ENCODE peak calls at places on chromosomes 6 and 20, in seven cellular contexts. Y is GM23248, O is stomach, J is adrenal gland, N is ovary, W is Peyer's patch, K is sigmoid colon. G is an unnamed sample.

GRCh38 chr20:49851234-49851755 is 38.7 kb downstream of the SLC9A8 start:
- DNase-seq in Y (no peak), O (no peak), J (no peak), N (no peak), W (no peak), K (no peak), G (no peak)

GRCh38 chr6:15800821-15801617 is 138.2 kb upstream of the DTNBP1 start:
- DNase-seq in Y (peak; percentile 59), O (no peak), J (no peak), N (no peak), W (no peak), K (no peak), G (no peak)

GRCh38 chr6:155132617-155133016 is 131.2 kb upstream of the CLDN20 start:
- DNase-seq in Y (no peak), O (no peak), J (no peak), N (no peak), W (no peak), K (no peak), G (no peak)

GRCh38 chr6:135310291-135310690 is 129.2 kb downstream of the MYB start:
- DNase-seq in Y (no peak), O (no peak), J (no peak), N (no peak), W (no peak), K (no peak), G (no peak)

GRCh38 chr6:16769986-16770376 is 8.7 kb upstream of the ATXN1 start:
- DNase-seq in Y (peak; percentile 85), O (no peak), J (no peak), N (no peak), W (no peak), K (no peak), G (no peak)

GRCh38 chr20:31718952-31719643 is 3.6 kb downstream of the BCL2L1 start:
- DNase-seq in Y (no peak), O (peak; percentile 43), J (no peak), N (no peak), W (no peak), K (no peak), G (no peak)

GRCh38 chr6:73696990-73697651 is 1.1 kb downstream of the CD109 start:
- DNase-seq in Y (peak; percentile 36), O (no peak), J (no peak), N (no peak), W (no peak), K (no peak), G (no peak)

GRCh38 chr20:18276821-18277220 is 11.5 kb upstream of the ZNF133 start:
- DNase-seq in Y (peak; percentile 88), O (peak; percentile 79), J (peak; percentile 83), N (peak; percentile 44), W (peak; percentile 44), K (no peak), G (peak; percentile 75)

GRCh38 chr6:148016013-148016412 is 326.6 kb upstream of the SASH1 start:
- DNase-seq in Y (no peak), O (no peak), J (no peak), N (no peak), W (no peak), K (no peak), G (no peak)

GRCh38 chr6:5249451-5250122 is 11.2 kb downstream of the LYRM4 start:
- DNase-seq in Y (peak; percentile 14), O (no peak), J (no peak), N (no peak), W (no peak), K (no peak), G (no peak)

GRCh38 chr20:1894471-1894950 is 696 bp upstream of the SIRPA start:
- DNase-seq in Y (peak; percentile 82), O (peak; percentile 62), J (peak; percentile 44), N (peak; percentile 64), W (no peak), K (peak; percentile 87), G (peak; percentile 85)

GRCh38 chr6:2967936-2968335 is 3.4 kb downstream of the SERPINB6 start:
- DNase-seq in Y (no peak), O (no peak), J (no peak), N (no peak), W (no peak), K (no peak), G (no peak)

GRCh38 chr6:139979021-139979721 is 604.7 kb upstream of the CITED2 start:
- DNase-seq in Y (no peak), O (no peak), J (no peak), N (no peak), W (no peak), K (no peak), G (no peak)

GRCh38 chr6:44034391-44034861 is 92.8 kb downstream of the MRPL14 start:
- DNase-seq in Y (no peak), O (no peak), J (no peak), N (no peak), W (no peak), K (peak; percentile 61), G (no peak)

GRCh38 chr6:162344935-162345599 is 382.5 kb downstream of the PRKN start:
- DNase-seq in Y (peak; percentile 72), O (no peak), J (no peak), N (no peak), W (no peak), K (no peak), G (no peak)

GRCh38 chr20:24066075-24066700 is 77.6 kb upstream of the GGTLC1 start:
- DNase-seq in Y (no peak), O (no peak), J (no peak), N (no peak), W (no peak), K (no peak), G (no peak)

GRCh38 chr20:36133821-36134220 is 20.7 kb upstream of the EPB41L1 start:
- DNase-seq in Y (no peak), O (no peak), J (no peak), N (no peak), W (no peak), K (no peak), G (no peak)

GRCh38 chr6:81750660-81751387 is 1.7 kb downstream of the TENT5A start:
- DNase-seq in Y (peak; percentile 65), O (no peak), J (no peak), N (no peak), W (no peak), K (no peak), G (no peak)

GRCh38 chr20:24376523-24377085 is 92.8 kb upstream of the SYNDIG1 start:
- DNase-seq in Y (peak; percentile 56), O (no peak), J (no peak), N (no peak), W (no peak), K (no peak), G (no peak)

GRCh38 chr6:135221505-135221904 is 40.4 kb downstream of the MYB start:
- DNase-seq in Y (no peak), O (no peak), J (no peak), N (no peak), W (no peak), K (no peak), G (no peak)

GRCh38 chr6:34128045-34128444 is 17.8 kb downstream of the GRM4 start:
- DNase-seq in Y (no peak), O (no peak), J (no peak), N (no peak), W (no peak), K (no peak), G (no peak)

GRCh38 chr6:77228279-77228678 is 235.0 kb downstream of the HTR1B start:
- DNase-seq in Y (no peak), O (no peak), J (no peak), N (no peak), W (no peak), K (no peak), G (no peak)

GRCh38 chr20:62103508-62104233 is 18.6 kb upstream of the LSM14B start:
- DNase-seq in Y (no peak), O (no peak), J (no peak), N (no peak), W (no peak), K (no peak), G (no peak)

GRCh38 chr20:48701702-48702101 is 126.1 kb downstream of the PREX1 start:
- DNase-seq in Y (no peak), O (no peak), J (no peak), N (no peak), W (no peak), K (peak; percentile 39), G (peak; percentile 25)

GRCh38 chr20:309306-309840 is 12.0 kb downstream of the ZCCHC3 start:
- DNase-seq in Y (peak; percentile 57), O (no peak), J (no peak), N (no peak), W (no peak), K (no peak), G (no peak)

DNA sequence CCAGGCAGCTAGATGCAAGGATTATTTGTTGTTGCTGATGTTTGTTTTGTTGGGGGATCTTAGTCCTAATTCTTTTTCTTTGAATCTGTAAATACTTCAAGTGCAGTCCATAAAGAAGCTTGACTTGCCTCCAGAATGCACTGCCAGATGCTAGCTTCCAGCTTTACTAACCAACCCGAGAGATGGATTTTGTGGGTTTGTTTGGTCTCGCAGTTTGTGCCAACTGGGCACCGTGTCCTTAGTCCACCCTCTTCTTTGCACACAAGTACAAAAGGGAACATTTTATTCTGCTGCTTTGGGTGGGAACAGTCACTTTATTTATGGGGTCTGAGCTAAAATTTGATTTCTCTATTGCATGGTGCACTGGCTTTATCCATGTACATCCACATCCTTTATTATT is 212.0 kb downstream of the PLCB1 start:
- DNase-seq in Y (no peak), O (no peak), J (no peak), N (no peak), W (no peak), K (no peak), G (no peak)
- H3K4me1 ChIP-seq in Y (no peaks in the 10 kb centered on the region), O (peaks cover 49% of the 10 kb centered on the region), J (peaks cover 6% of the 10 kb centered on the region), N (no peaks in the 10 kb centered on the region), W (no peaks in the 10 kb centered on the region), K (peaks cover 59% of the 10 kb centered on the region), G (peaks cover 52% of the 10 kb centered on the region)

GRCh38 chr6:127792616-127793015 is 108.2 kb downstream of the THEMIS start:
- DNase-seq in Y (no peak), O (no peak), J (no peak), N (no peak), W (no peak), K (no peak), G (no peak)
- H3K4me1 ChIP-seq in Y (no peaks in the 10 kb centered on the region), O (no peaks in the 10 kb centered on the region), J (no peaks in the 10 kb centered on the region), N (no peaks in the 10 kb centered on the region), W (no peaks in the 10 kb centered on the region), K (no peaks in the 10 kb centered on the region), G (no peaks in the 10 kb centered on the region)

GRCh38 chr6:46377209-46377608 is 114.0 kb downstream of the RCAN2 start:
- DNase-seq in Y (no peak), O (no peak), J (no peak), N (no peak), W (no peak), K (no peak), G (no peak)
- H3K4me1 ChIP-seq in Y (no peaks in the 10 kb centered on the region), O (peaks cover 32% of the 10 kb centered on the region), J (no peaks in the 10 kb centered on the region), N (peaks cover 2% of the 10 kb centered on the region), W (peaks cover 9% of the 10 kb centered on the region), K (peaks cover 12% of the 10 kb centered on the region), G (peaks cover 26% of the 10 kb centered on the region)

DNA sequence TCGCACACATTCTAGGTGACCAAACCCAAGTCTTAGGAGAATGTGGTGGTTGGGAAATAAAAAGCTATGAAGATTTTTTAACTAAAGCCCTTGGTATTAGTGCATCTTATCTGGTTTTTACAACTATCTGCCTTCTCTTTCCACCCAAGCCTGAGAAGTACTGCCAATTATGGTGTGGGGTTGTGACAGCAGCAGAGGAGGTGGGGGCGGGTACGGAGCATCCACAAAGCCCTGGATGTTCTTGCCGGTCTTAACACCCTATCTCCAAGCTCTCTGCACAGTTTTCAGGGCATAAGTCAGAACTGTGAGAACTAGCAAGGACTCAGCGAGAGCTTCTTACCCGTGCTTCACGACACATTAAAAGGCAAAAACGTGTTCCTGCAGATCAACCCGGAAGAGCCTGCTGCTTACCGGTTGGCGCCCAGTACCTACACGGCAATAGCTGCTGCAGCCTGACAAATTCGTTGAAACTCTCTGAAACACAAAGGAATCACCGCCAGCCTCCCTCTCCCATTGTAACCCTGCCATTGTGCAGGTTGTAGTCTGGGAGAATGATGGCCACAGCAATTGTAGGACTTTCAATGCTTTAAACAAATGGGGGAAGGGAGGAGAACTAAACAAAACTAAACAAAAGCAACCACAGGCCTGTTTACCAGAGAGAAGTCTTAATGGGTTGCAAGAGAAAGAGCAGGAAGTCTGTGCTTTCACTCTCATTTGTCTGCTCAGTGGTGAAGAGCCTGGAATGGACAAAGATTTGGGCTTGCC is 461.1 kb upstream of the JARID2 start:
- DNase-seq in Y (no peak), O (no peak), J (no peak), N (no peak), W (no peak), K (no peak), G (no peak)
- H3K4me1 ChIP-seq in Y (no peaks in the 10 kb centered on the region), O (no peaks in the 10 kb centered on the region), J (no peaks in the 10 kb centered on the region), N (no peaks in the 10 kb centered on the region), W (no peaks in the 10 kb centered on the region), K (no peaks in the 10 kb centered on the region), G (no peaks in the 10 kb centered on the region)

G was measured in pancreas.